ENCODE peak calls at places on chromosomes 16 and 17, in seven cellular contexts. I is heart right ventricle; U is IMR-90; Q is NCI-H1436 treated with DMSO at 0.1 percent for 48 hours; B is T-helper 17 cell; H is activated T-helper 1 cell treated with anti-CD3 and anti-CD28 coated beads, Interleukin-12 subunit alpha, Interleukin-12 subunit beta, Interleukin-2, Interleukin-4 antibody, amounts not matched to agents 30 ng/mL and 10 ng/mL and 1 ng/mL, durations not matched to agents 14 hours and 24 hours and 36 hours; X is LoVo. D is an unnamed sample.

GRCh38 chr16:50718761-50719400 is 23.0 kb upstream of the CYLD start:
- DNase-seq in I (no peak), U (no peak), Q (no peak), B (no peak), H (no peak), X (peak; percentile 7), D (no peak)

GRCh38 chr16:4032768-4033167 is 83.5 kb downstream of the ADCY9 start:
- DNase-seq in I (peak; percentile 48), U (peak; percentile 52), Q (no peak), B (no peak), H (no peak), X (no peak), D (peak; percentile 26)

GRCh38 chr17:9104370-9105041 is 83.2 kb downstream of the NTN1 start:
- DNase-seq in I (peak; percentile 74), U (no peak), Q (no peak), B (no peak), H (no peak), X (no peak), D (no peak)

GRCh38 chr16:84334058-84334457 is 34.3 kb upstream of the ATP2C2 start:
- DNase-seq in I (no peak), U (no peak), Q (no peak), B (no peak), H (no peak), X (no peak), D (no peak)

GRCh38 chr17:51817955-51818354 is 340.6 kb downstream of the CA10 start:
- DNase-seq in I (no peak), U (no peak), Q (no peak), B (no peak), H (no peak), X (no peak), D (no peak)

GRCh38 chr17:73657473-73658116 is 13.3 kb upstream of the SDK2 start:
- DNase-seq in I (peak; percentile 63), U (no peak), Q (no peak), B (no peak), H (no peak), X (peak; percentile 45), D (peak; percentile 15)

GRCh38 chr17:38338053-38338452 is 5.7 kb downstream of the GPR179 start:
- DNase-seq in I (no peak), U (no peak), Q (no peak), B (no peak), H (no peak), X (no peak), D (no peak)

GRCh38 chr17:15944720-15945492 is at the start of gene ADORA2B:
- DNase-seq in I (peak; percentile 66), U (peak; percentile 71), Q (no peak), B (no peak), H (peak; percentile 12), X (peak; percentile 79), D (peak; percentile 42)

GRCh38 chr16:78137782-78138616 is 38.5 kb downstream of the WWOX start:
- DNase-seq in I (no peak), U (no peak), Q (no peak), B (no peak), H (no peak), X (no peak), D (no peak)

GRCh38 chr16:70454221-70455034 is at the start of gene FCSK:
- DNase-seq in I (peak; percentile 73), U (peak; percentile 60), Q (no peak), B (peak; percentile 49), H (peak; percentile 52), X (peak; percentile 78), D (peak; percentile 63)

GRCh38 chr16:82657239-82657638 is 30.5 kb downstream of the CDH13 start:
- DNase-seq in I (no peak), U (peak; percentile 79), Q (no peak), B (no peak), H (no peak), X (no peak), D (no peak)

GRCh38 chr17:5560361-5560988 is 23.8 kb downstream of the NLRP1 start:
- DNase-seq in I (no peak), U (no peak), Q (no peak), B (no peak), H (no peak), X (no peak), D (no peak)

GRCh38 chr16:57479422-57480126 is 6.7 kb downstream of the DOK4 start:
- DNase-seq in I (peak; percentile 47), U (peak; percentile 54), Q (no peak), B (no peak), H (no peak), X (no peak), D (no peak)

GRCh38 chr17:81722184-81723120 is 10.4 kb downstream of the SLC25A10 start:
- DNase-seq in I (no peak), U (no peak), Q (no peak), B (no peak), H (no peak), X (peak; percentile 67), D (no peak)

GRCh38 chr16:50338371-50339231 is 30.2 kb downstream of the BRD7 start:
- DNase-seq in I (no peak), U (peak; percentile 43), Q (no peak), B (peak; percentile 23), H (no peak), X (no peak), D (peak; percentile 35)

GRCh38 chr16:75265911-75266701 is 14.7 kb upstream of the BCAR1 start:
- DNase-seq in I (peak; percentile 82), U (peak; percentile 47), Q (no peak), B (no peak), H (no peak), X (peak; percentile 81), D (no peak)

GRCh38 chr17:83041305-83041704 is 38.1 kb upstream of the METRNL start:
- DNase-seq in I (no peak), U (peak; percentile 4), Q (no peak), B (no peak), H (no peak), X (no peak), D (no peak)

GRCh38 chr17:83202002-83203000 is 122.9 kb downstream of the METRNL start:
- DNase-seq in I (no peak), U (no peak), Q (no peak), B (peak; percentile 2), H (peak; percentile 1), X (no peak), D (peak; percentile 5)

GRCh38 chr16:27432600-27432957 is 30.6 kb downstream of the IL21R start:
- DNase-seq in I (no peak), U (peak; percentile 82), Q (no peak), B (no peak), H (no peak), X (no peak), D (no peak)

GRCh38 chr16:31458073-31458834 is 1.0 kb upstream of the ARMC5 start:
- DNase-seq in I (peak; percentile 62), U (peak; percentile 45), Q (no peak), B (peak; percentile 49), H (peak; percentile 58), X (no peak), D (peak; percentile 71)

GRCh38 chr17:45948881-45949624 is 50.0 kb upstream of the STH start:
- DNase-seq in I (peak; percentile 80), U (peak; percentile 49), Q (no peak), B (peak; percentile 45), H (peak; percentile 42), X (peak; percentile 81), D (peak; percentile 45)